ENCODE peak calls at places on chromosomes 7 and 10, in four cellular contexts. L is K562, Q is GM12878, H is HepG2. N is an unnamed sample.

GRCh38 chr10:88019753-88020152 is 156.3 kb downstream of the PTEN start:
- DNase-seq in L (no peak), Q (no peak), H (no peak), N (no peak)

GRCh38 chr7:137231167-137231566 is 112.4 kb downstream of the PTN start:
- DNase-seq in L (no peak), Q (no peak), H (no peak), N (no peak)

GRCh38 chr10:88117227-88117626 is 253.8 kb downstream of the PTEN start:
- DNase-seq in L (no peak), Q (no peak), H (no peak), N (no peak)

GRCh38 chr7:47771301-47771989 is 176.8 kb downstream of the PKD1L1 start:
- DNase-seq in L (no peak), Q (no peak), H (no peak), N (no peak)

GRCh38 chr7:91187061-91187460 is 77.2 kb upstream of the FZD1 start:
- DNase-seq in L (no peak), Q (no peak), H (no peak), N (no peak)

GRCh38 chr7:114659409-114659808 is 244.8 kb downstream of the FOXP2 start:
- DNase-seq in L (no peak), Q (no peak), H (no peak), N (no peak)

GRCh38 chr7:87370660-87371180 is 25.3 kb downstream of the CROT start:
- DNase-seq in L (no peak), Q (no peak), H (peak), N (no peak)

GRCh38 chr10:114902151-114902550 is 35.8 kb upstream of the TRUB1 start:
- DNase-seq in L (no peak), Q (no peak), H (no peak), N (no peak)

GRCh38 chr10:101222683-101223273 is 6.5 kb downstream of the LBX1 start:
- DNase-seq in L (no peak), Q (no peak), H (no peak), N (no peak)
- TF ChIP-seq FOXK2 in L (no peak), Q (no peak), H (no peak), N (no peak)

GRCh38 chr7:100484636-100485114 is 948 bp downstream of the NYAP1 start:
- DNase-seq in L (no peak), Q (no peak), H (no peak), N (no peak)
- TF ChIP-seq FOXK2 in L (no peak), Q (no peak), H (no peak), N (no peak)

DNA sequence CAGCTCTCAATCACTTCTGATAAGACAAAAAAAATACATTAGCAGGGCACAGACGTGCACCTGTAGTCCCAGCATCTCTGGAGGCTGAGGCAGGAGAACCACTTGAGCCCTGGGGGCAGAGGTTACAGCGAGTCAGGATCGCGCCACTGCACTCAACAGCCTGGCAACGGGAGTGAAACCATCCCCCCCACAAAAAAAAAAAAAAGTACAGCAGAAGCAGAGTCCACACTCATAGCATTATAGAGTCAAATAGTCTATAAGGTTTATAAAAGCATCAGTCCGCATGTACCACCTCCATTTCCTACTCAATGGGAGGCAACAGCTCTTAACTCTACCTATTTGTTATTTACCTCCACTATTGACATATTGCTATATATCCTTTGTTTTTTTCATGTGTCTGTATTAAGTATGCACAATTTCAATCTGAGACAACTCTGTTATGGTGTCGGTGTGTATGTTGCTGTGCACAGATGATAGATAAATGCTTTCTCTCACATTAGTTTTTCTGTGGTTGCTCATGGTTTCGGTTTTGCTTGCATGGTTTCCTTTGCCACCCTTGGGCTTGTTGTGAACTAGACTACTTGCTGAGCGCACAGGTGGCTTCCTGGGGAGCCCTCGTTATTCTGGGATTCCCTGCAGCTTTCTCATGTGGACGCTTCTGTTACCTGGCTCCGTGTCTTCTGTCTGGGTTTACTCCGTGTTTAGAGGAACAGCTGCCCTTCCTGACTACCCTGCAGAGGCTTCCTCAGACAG is 40.4 kb downstream of the PROSER2 start:
- DNase-seq in L (no peak), Q (peak), H (no peak), N (no peak)
- TF ChIP-seq FOXK2 in L (no peak), Q (no peak), H (no peak), N (no peak)

DNA sequence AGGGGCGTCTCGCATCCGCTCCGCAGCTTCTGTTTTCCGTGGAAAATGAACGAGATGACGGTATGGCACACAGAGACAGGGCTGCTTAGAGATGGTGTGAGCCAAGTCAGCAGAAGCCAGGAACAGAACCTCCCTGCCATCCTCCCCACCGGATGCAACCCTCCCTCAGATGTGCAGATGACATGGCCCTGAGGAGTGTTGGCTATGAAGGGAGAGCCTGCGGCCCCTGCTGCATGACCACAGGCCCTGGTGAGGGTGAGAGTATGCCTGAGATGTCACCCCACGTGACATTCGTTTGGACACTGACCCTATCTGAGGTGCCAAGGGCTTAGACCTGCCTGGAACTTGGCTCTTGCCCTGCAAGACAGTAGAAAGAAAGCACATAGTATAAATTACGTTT is 29.4 kb downstream of the WIPF3 start:
- DNase-seq in L (no peak), Q (no peak), H (no peak), N (no peak)
- TF ChIP-seq FOXK2 in L (no peak), Q (no peak), H (no peak), N (no peak)

DNA sequence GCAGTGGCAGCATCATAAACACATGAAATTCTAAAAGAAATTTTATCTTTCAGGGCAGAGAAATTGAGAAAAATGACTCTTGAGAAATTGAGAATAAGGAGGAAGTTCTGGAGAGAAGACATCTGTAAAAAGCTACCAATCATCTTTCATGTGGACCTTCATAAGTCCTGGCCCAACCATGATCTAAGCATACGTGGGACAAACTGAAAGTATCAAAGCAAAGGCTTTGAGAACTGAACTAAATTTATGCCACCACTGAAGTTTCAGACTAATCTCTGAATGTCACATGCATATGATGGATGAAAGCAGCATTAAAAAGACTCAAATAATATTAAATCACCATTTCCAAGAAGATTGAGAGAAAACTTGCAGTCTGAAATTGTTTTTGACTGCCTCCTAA is 1502.8 kb upstream of the LRRTM3 start:
- DNase-seq in L (no peak), Q (no peak), H (no peak), N (no peak)
- TF ChIP-seq FOXK2 in L (no peak), Q (no peak), H (no peak), N (no peak)

DNA sequence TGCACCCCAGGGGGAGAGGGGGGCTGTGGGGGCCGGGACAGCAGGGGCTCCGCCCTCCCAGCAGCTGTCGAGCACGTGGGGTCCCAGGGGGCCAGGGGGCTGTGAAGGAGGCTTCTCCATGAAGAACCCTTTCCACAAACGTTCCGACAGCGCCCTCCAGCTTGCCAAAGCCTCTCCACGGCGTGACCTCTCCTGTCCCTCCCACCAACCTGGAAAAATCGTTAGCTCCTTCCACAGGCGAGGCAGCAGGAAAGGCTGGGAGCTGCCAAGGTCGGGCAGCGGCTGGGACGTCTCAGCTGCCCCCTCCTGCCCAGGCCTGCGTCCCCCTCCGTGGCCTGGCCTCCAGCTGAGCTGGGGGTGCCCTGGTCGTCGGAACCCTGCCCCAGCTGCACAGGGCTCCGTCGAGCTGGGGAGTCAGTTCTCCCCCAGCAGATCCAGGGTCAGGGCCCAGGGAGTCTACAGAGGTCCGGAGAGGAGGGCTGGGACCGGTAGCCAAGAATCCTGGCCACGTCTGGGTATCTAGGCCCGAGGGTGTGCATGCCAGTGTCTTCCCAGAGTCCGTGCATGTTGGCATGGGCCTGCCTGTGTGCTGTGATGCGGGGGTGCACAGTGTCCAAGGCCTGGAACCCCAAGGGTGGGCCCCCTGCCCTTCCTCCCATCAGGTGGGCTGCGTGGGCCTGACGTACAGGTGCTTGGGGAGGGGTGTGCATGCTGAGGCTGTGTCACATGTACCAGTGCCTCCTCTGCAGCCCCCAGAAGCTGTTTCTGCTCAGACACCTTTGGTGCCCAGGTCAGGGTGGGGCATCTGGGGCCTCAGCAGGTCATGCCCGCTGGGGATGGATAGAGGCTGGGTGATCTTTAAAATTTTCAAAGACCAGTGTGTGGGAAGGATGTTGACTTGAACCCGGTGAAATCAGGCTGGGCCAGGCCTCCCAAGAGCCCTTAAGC is 66.5 kb downstream of the UNCX start:
- DNase-seq in L (no peak), Q (no peak), H (no peak), N (no peak)
- TF ChIP-seq FOXK2 in L (no peak), Q (no peak), H (no peak), N (no peak)

DNA sequence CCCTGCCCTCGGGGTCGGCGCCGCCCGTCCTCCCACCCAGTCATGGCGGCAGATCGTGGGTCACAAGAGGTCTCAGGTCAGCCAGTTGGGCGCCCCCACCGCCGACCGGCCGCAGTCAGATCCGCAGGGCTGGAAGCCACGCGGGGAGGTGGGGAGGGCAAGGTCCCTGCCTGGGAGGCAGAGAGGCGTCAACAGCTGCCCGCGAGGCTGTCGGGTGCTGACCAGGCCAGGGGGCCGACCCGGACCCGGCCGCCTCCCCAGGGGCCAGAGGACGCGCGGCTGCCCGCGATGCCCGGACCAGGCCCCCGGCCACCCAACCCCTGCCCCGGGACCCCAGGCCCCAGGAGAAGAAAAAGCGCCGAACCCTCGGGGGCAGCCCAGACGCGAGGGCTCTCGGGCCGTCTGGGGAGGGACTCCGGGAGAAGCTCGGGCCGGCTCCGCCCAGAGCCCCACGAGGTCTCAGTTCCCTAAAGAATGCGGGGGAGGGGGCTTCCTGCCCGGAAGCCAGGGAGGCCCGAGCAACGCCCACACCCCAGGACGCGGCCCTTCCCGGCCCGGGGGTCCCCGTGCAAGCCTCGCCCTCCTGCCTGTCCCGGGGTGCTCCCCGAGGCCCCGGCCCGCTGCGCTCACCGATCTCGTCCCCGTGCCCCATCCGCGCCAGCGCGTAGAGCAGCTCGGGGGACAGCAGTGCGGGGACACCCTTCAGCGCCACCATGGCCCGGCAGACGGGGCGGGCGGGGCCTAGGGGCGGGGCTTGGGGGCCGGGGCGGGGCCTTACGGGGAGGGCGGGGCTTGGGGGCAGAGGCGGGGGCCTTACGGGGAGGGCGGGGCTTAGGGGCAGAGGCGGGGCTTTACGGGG is at the start of gene FUOM:
- DNase-seq in L (peak), Q (no peak), H (peak), N (peak)
- TF ChIP-seq FOXK2 in L (no peak), Q (no peak), H (no peak), N (no peak)

N was measured in HEK293T.